ENCODE peak calls at places on chromosome 14, in eight cellular contexts. W is omental fat pad, F is Daoy, C is WTC11, T is NCI-H2029, Y is cardiac muscle cell, H is putamen, D is BJ. S is an unnamed sample.

GRCh38 chr14:70955543-70956480 is 48.6 kb downstream of the PCNX1 start:
- DNase-seq in C (no peak), D (no peak), T (no peak), F (peak), W (no peak), Y (peak), H (no peak), S (no peak)

GRCh38 chr14:20631023-20631820 is 10.3 kb downstream of the OR6S1 start:
- DNase-seq in D (no peak), Y (peak), T (no peak), C (no peak), H (no peak), F (peak), W (no peak), S (no peak)

GRCh38 chr14:67599698-67600561 is at the start of gene PIGH:
- DNase-seq in D (peak), Y (peak), H (peak), W (peak), T (peak), C (peak), F (peak), S (peak)

GRCh38 chr14:90382491-90383125 is 14.2 kb upstream of the CALM1 start:
- DNase-seq in H (peak), F (peak), D (no peak), C (peak), W (no peak), T (peak), Y (peak), S (peak)

GRCh38 chr14:74871819-74872218 is 4.1 kb downstream of the PROX2 start:
- DNase-seq in Y (no peak), F (no peak), W (no peak), T (no peak), C (no peak), D (no peak), H (no peak), S (no peak)

GRCh38 chr14:24389266-24389855 is 9.4 kb upstream of the NYNRIN start:
- DNase-seq in T (no peak), F (no peak), Y (no peak), C (no peak), W (no peak), D (no peak), H (no peak), S (no peak)

GRCh38 chr14:22781606-22782000 is 15.1 kb downstream of the OXA1L start:
- DNase-seq in F (peak), H (no peak), Y (no peak), C (no peak), T (no peak), D (no peak), W (no peak), S (no peak)

GRCh38 chr14:106209745-106210144 is 683.4 kb downstream of the TMEM121 start:
- DNase-seq in F (no peak), H (no peak), Y (no peak), T (no peak), C (no peak), W (no peak), D (no peak), S (no peak)

GRCh38 chr14:100155049-100155621 is 4.3 kb downstream of the DEGS2 start:
- DNase-seq in T (peak), W (no peak), F (peak), D (no peak), C (peak), H (no peak), Y (peak), S (no peak)

GRCh38 chr14:55136868-55137785 is 8.1 kb downstream of the LGALS3 start:
- DNase-seq in H (peak), D (peak), T (no peak), Y (no peak), F (no peak), C (no peak), W (no peak), S (peak)

GRCh38 chr14:21097616-21098133 is 780 bp downstream of the ZNF219 start:
- DNase-seq in T (no peak), Y (peak), D (no peak), C (peak), H (no peak), W (no peak), F (no peak), S (no peak)

GRCh38 chr14:24317141-24317927 is 6.0 kb downstream of the LTB4R start:
- DNase-seq in F (peak), T (no peak), Y (no peak), H (no peak), C (no peak), W (no peak), D (no peak), S (no peak)

GRCh38 chr14:76133103-76133502 is 18.6 kb upstream of the GPATCH2L start:
- DNase-seq in Y (peak), F (peak), T (no peak), C (peak), D (no peak), W (no peak), H (no peak), S (no peak)

S was measured in tibial nerve.